ENCODE peak calls at places on chromosome 6, in ten cellular contexts. M, L, S, Z, W, I, K, D, U and A are unnamed samples. For H3K4me1, the result is how much of the 10 kb centered on the place peaks cover.

GRCh38 chr6:53624491-53624890 is 41.1 kb downstream of the KLHL31 start:
- DNase-seq in M (no peak), L (no peak), S (no peak), Z (no peak), W (no peak), I (no peak), K (no peak), D (no peak), U (no peak), A (no peak)

GRCh38 chr6:56640374-56640773 is 2.3 kb downstream of the DST start:
- DNase-seq in M (no peak), L (no peak), S (no peak), Z (no peak), W (no peak), I (no peak), K (no peak), D (no peak), U (no peak), A (no peak)

GRCh38 chr6:40898073-40898472 is 140.9 kb downstream of the UNC5CL start:
- DNase-seq in M (no peak), L (no peak), S (no peak), Z (no peak), W (no peak), I (no peak), K (no peak), D (no peak), U (no peak), A (no peak)

GRCh38 chr6:81562169-81562568 is 190.3 kb downstream of the TENT5A start:
- DNase-seq in M (peak), L (no peak), S (no peak), Z (no peak), W (no peak), I (no peak), K (no peak), D (no peak), U (no peak), A (no peak)

GRCh38 chr6:37168809-37169457 is 1.0 kb upstream of the PIM1 start:
- DNase-seq in M (no peak), L (no peak), S (no peak), Z (no peak), W (peak), I (peak), K (peak), D (no peak), U (no peak), A (no peak)

GRCh38 chr6:166722779-166723178 is 95.7 kb upstream of the RPS6KA2 start:
- DNase-seq in M (no peak), L (no peak), S (no peak), Z (no peak), W (no peak), I (no peak), K (no peak), D (no peak), U (no peak), A (no peak)

GRCh38 chr6:151021878-151022277 is 156.4 kb downstream of the MTHFD1L start:
- DNase-seq in M (no peak), L (no peak), S (peak), Z (no peak), W (peak), I (no peak), K (no peak), D (no peak), U (no peak), A (no peak)

GRCh38 chr6:28135393-28135792 is 6.3 kb upstream of the ZKSCAN8 start:
- DNase-seq in M (no peak), L (no peak), S (no peak), Z (no peak), W (peak), I (no peak), K (peak), D (no peak), U (no peak), A (no peak)

GRCh38 chr6:71419954-71420692 is 131.5 kb downstream of the OGFRL1 start:
- DNase-seq in M (peak), L (peak), S (peak), Z (peak), W (peak), I (peak), K (no peak), D (no peak), U (peak), A (peak)

GRCh38 chr6:107121964-107122495 is 6.7 kb upstream of the BEND3 start:
- DNase-seq in M (no peak), L (no peak), S (no peak), Z (no peak), W (peak), I (no peak), K (no peak), D (no peak), U (no peak), A (no peak)

GRCh38 chr6:119445666-119446622 is 96.4 kb upstream of the MAN1A1 start:
- DNase-seq in M (no peak), L (no peak), S (no peak), Z (no peak), W (peak), I (no peak), K (no peak), D (no peak), U (no peak), A (no peak)

GRCh38 chr6:125872259-125872921 is 81.6 kb downstream of the NCOA7 start:
- DNase-seq in M (no peak), L (no peak), S (no peak), Z (no peak), W (peak), I (no peak), K (no peak), D (no peak), U (no peak), A (no peak)

GRCh38 chr6:148854086-148854485 is 107.3 kb downstream of the UST start:
- DNase-seq in M (no peak), L (no peak), S (no peak), Z (no peak), W (no peak), I (no peak), K (no peak), D (no peak), U (no peak), A (no peak)

GRCh38 chr6:99612551-99613397 is 6.1 kb downstream of the PRDM13 start:
- DNase-seq in M (no peak), L (no peak), S (no peak), Z (no peak), W (peak), I (no peak), K (no peak), D (no peak), U (no peak), A (peak)

GRCh38 chr6:68572975-68573374 is 62.1 kb upstream of the ADGRB3 start:
- DNase-seq in M (no peak), L (no peak), S (no peak), Z (no peak), W (no peak), I (no peak), K (no peak), D (no peak), U (no peak), A (no peak)

GRCh38 chr6:69866351-69867074 is at the start of gene COL19A1:
- DNase-seq in M (no peak), L (peak), S (no peak), Z (peak), W (peak), I (no peak), K (peak), D (no peak), U (no peak), A (peak)

GRCh38 chr6:163897030-163897429 is 482.5 kb downstream of the QKI start:
- DNase-seq in M (peak), L (no peak), S (no peak), Z (no peak), W (no peak), I (peak), K (no peak), D (no peak), U (no peak), A (no peak)

GRCh38 chr6:63740709-63741108 is 105.1 kb downstream of the PHF3 start:
- DNase-seq in M (no peak), L (no peak), S (no peak), Z (no peak), W (no peak), I (no peak), K (no peak), D (no peak), U (no peak), A (no peak)

GRCh38 chr6:88804701-88805100 is 158.7 kb downstream of the RNGTT start:
- DNase-seq in M (no peak), L (no peak), S (no peak), Z (no peak), W (no peak), I (no peak), K (no peak), D (no peak), U (no peak), A (no peak)

GRCh38 chr6:7087491-7087979 is 20.2 kb upstream of the RREB1 start:
- DNase-seq in M (no peak), L (no peak), S (no peak), Z (no peak), W (no peak), I (no peak), K (no peak), D (no peak), U (no peak), A (no peak)

GRCh38 chr6:129621252-129621651 is 88.7 kb downstream of the ARHGAP18 start:
- DNase-seq in M (no peak), L (no peak), S (no peak), Z (no peak), W (peak), I (no peak), K (peak), D (no peak), U (no peak), A (no peak)

GRCh38 chr6:98937351-98937750 is 10.4 kb downstream of the FBXL4 start:
- DNase-seq in M (no peak), L (no peak), S (no peak), Z (no peak), W (no peak), I (no peak), K (no peak), D (no peak), U (no peak), A (no peak)

GRCh38 chr6:57313711-57314471 is 3.5 kb upstream of the PRIM2 start:
- DNase-seq in M (peak), L (peak), S (peak), Z (no peak), W (no peak), I (no peak), K (no peak), D (no peak), U (no peak), A (no peak)

GRCh38 chr6:89239338-89239737 is 22.2 kb upstream of the GABRR1 start:
- DNase-seq in M (no peak), L (no peak), S (no peak), Z (no peak), W (peak), I (no peak), K (peak), D (peak), U (no peak), A (no peak)

GRCh38 chr6:71855406-71855805 is 30.9 kb upstream of the RIMS1 start:
- DNase-seq in M (no peak), L (no peak), S (no peak), Z (no peak), W (peak), I (no peak), K (peak), D (no peak), U (no peak), A (no peak)

GRCh38 chr6:141259832-141260231 is 872.9 kb upstream of the GJE1 start:
- DNase-seq in M (no peak), L (no peak), S (no peak), Z (no peak), W (no peak), I (no peak), K (no peak), D (no peak), U (no peak), A (no peak)

GRCh38 chr6:37021356-37022129 is 16.1 kb downstream of the FGD2 start:
- DNase-seq in M (no peak), L (no peak), S (no peak), Z (no peak), W (peak), I (no peak), K (peak), D (no peak), U (no peak), A (no peak)

GRCh38 chr6:72640622-72640930 is 18.7 kb downstream of the KCNQ5 start:
- DNase-seq in M (no peak), L (no peak), S (no peak), Z (no peak), W (peak), I (no peak), K (no peak), D (no peak), U (no peak), A (no peak)

GRCh38 chr6:72699142-72699541 is 77.3 kb downstream of the KCNQ5 start:
- DNase-seq in M (no peak), L (no peak), S (no peak), Z (no peak), W (no peak), I (no peak), K (no peak), D (no peak), U (no peak), A (no peak)

GRCh38 chr6:81769834-81770233 is 17.4 kb upstream of the TENT5A start:
- DNase-seq in M (no peak), L (no peak), S (no peak), Z (no peak), W (no peak), I (no peak), K (no peak), D (no peak), U (no peak), A (no peak)

GRCh38 chr6:29720863-29721262 is 2.4 kb upstream of the HLA-F start:
- DNase-seq in M (no peak), L (no peak), S (no peak), Z (no peak), W (peak), I (no peak), K (peak), D (no peak), U (no peak), A (no peak)

GRCh38 chr6:16257999-16258708 is 19.8 kb downstream of the GMPR start:
- DNase-seq in M (peak), L (no peak), S (no peak), Z (no peak), W (peak), I (no peak), K (no peak), D (no peak), U (peak), A (no peak)

GRCh38 chr6:109456710-109457595 is 1.4 kb upstream of the MICAL1 start:
- DNase-seq in M (peak), L (peak), S (peak), Z (no peak), W (no peak), I (peak), K (no peak), D (no peak), U (peak), A (peak)

GRCh38 chr6:149212892-149213786 is 104.4 kb upstream of the TAB2 start:
- DNase-seq in M (no peak), L (no peak), S (no peak), Z (no peak), W (no peak), I (no peak), K (no peak), D (no peak), U (no peak), A (no peak)

GRCh38 chr6:52098649-52099184 is 11.3 kb upstream of the PKHD1 start:
- DNase-seq in M (no peak), L (no peak), S (no peak), Z (no peak), W (no peak), I (no peak), K (no peak), D (no peak), U (no peak), A (no peak)

GRCh38 chr6:32447932-32448331 is 8.2 kb downstream of the HLA-DRA start:
- DNase-seq in M (no peak), L (no peak), S (no peak), Z (no peak), W (no peak), I (no peak), K (no peak), D (no peak), U (no peak), A (no peak)

GRCh38 chr6:56649053-56649769 is 6.5 kb upstream of the DST start:
- DNase-seq in M (no peak), L (no peak), S (no peak), Z (no peak), W (no peak), I (no peak), K (no peak), D (no peak), U (no peak), A (no peak)

GRCh38 chr6:24583463-24584389 is 62.3 kb downstream of the KIAA0319 start:
- DNase-seq in M (peak), L (peak), S (peak), Z (peak), W (peak), I (peak), K (peak), D (no peak), U (peak), A (peak)

GRCh38 chr6:144664947-144665346 is 379.8 kb downstream of the UTRN start:
- DNase-seq in M (no peak), L (no peak), S (no peak), Z (no peak), W (no peak), I (no peak), K (no peak), D (no peak), U (no peak), A (no peak)
- H3K4me1 ChIP-seq in M (under half), L (under half), S (under half), Z (under half), W (under half), I (under half), K (under half), D (under half), U (under half), A (under half)

GRCh38 chr6:137746264-137746663 is 120.8 kb upstream of the TNFAIP3 start:
- DNase-seq in M (no peak), L (no peak), S (no peak), Z (no peak), W (no peak), I (no peak), K (no peak), D (no peak), U (no peak), A (no peak)
- H3K4me1 ChIP-seq in M (under half), L (under half), S (under half), Z (under half), W (under half), I (under half), K (under half), D (under half), U (under half), A (under half)

DNA sequence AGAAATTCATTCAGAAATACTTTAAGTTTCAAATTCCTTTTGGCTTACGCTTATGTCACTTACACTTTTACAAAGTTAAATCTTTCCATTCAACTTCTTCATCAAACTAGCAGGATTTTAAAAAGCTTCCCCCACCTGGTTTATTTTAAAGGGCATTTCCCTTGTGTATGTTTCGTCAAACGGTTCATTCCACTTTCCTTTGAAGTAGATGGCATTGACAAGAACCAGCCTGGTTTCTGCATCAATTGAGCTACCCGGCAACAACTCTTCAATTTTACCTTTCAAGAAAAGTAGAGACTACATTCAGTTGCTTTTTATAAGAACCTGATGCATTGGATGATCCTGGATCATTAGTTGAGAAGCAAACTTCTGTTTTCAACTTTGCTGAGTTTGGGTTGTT is 9.8 kb downstream of the SERPINB9 start:
- DNase-seq in M (no peak), L (no peak), S (no peak), Z (no peak), W (no peak), I (no peak), K (peak), D (no peak), U (no peak), A (no peak)
- H3K4me1 ChIP-seq in M (under half), L (under half), S (under half), Z (under half), W (under half), I (under half), K (half or more), D (under half), U (under half), A (under half)

DNA sequence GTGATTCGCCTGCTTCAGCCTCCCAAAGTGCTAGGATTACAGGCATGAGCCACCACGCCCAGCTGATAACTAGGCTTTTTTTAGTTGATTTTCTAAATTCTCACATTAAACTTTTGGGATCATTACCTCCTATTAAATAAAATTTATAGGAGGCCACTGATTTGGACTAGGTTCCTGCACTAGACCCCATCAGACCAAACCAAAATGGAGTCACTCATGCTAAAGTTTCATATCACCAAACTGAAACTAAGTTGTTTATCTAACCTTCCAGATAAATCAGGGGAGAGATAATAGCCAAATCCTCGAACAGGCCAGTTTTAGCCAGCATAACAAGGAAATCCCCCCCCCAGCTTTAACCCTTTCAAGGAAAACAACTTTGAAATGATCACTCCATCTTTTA is 98.4 kb upstream of the SLC22A16 start:
- DNase-seq in M (no peak), L (no peak), S (no peak), Z (no peak), W (peak), I (no peak), K (no peak), D (no peak), U (no peak), A (no peak)
- H3K4me1 ChIP-seq in M (under half), L (under half), S (under half), Z (under half), W (under half), I (under half), K (under half), D (under half), U (under half), A (under half)

GRCh38 chr6:42227173-42227850 is 9.7 kb upstream of the MRPS10 start:
- DNase-seq in M (no peak), L (no peak), S (no peak), Z (no peak), W (no peak), I (no peak), K (no peak), D (no peak), U (no peak), A (no peak)
- H3K4me1 ChIP-seq in M (under half), L (under half), S (under half), Z (under half), W (under half), I (under half), K (under half), D (under half), U (under half), A (under half)

DNA sequence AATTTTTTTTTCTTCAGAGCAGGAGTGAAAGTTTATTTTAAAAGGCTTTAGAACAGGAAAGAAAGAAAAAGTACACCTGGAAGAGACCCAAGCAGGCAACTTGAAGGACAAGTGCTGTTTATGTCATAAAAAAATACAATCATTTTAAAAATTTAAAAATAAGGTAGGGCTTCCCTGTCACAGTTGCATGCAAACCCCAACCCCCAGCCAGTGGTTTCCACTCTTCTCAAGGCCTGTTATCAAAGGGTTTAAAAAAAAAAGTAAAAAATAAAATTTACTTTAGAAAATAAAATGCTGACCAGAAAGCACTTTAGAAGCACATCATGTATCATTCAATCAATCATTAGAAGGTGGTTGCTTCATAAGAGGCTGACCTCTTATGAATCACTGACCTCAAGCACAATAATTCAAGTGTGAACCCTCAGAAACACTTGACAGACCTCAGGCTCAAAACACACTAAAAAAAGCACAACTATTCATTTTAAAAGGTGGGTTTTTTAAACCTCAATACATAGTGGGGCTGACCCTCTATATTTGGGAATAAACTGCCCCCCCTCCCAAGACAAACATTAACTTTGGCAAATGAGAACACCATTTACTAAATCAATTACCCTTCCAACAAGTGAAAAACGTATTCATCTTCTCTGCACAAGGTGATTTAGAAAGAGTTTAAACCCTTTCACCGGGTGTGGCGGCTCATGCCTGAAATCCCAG is 15.6 kb downstream of the ILRUN start:
- DNase-seq in M (no peak), L (no peak), S (no peak), Z (no peak), W (no peak), I (no peak), K (no peak), D (no peak), U (no peak), A (no peak)
- H3K4me1 ChIP-seq in M (under half), L (under half), S (under half), Z (under half), W (under half), I (under half), K (half or more), D (under half), U (under half), A (under half)